ENCODE peak calls at places on chromosomes 16 and 17, in seven cellular contexts. O, H, V, X, D, J and I are unnamed samples.

GRCh38 chr16:68214726-68215125 is 21.2 kb downstream of the ESRP2 start:
- DNase-seq in O (no peak), H (no peak), V (no peak), X (no peak), D (no peak), J (no peak), I (no peak)

GRCh38 chr16:57807252-57807967 is 5.1 kb upstream of the KIFC3 start:
- DNase-seq in O (no peak), H (no peak), V (no peak), X (no peak), D (no peak), J (no peak), I (no peak)

GRCh38 chr16:50473375-50473945 is 74.7 kb upstream of the NKD1 start:
- DNase-seq in O (no peak), H (no peak), V (no peak), X (peak), D (peak), J (no peak), I (peak)

GRCh38 chr16:49763826-49764225 is 92.1 kb downstream of the ZNF423 start:
- DNase-seq in O (no peak), H (no peak), V (no peak), X (no peak), D (no peak), J (no peak), I (no peak)

GRCh38 chr17:74059471-74059870 is 144.0 kb upstream of the RPL38 start:
- DNase-seq in O (no peak), H (no peak), V (no peak), X (no peak), D (peak), J (no peak), I (no peak)

GRCh38 chr17:31512104-31512740 is 120.7 kb downstream of the RAB11FIP4 start:
- DNase-seq in O (no peak), H (no peak), V (no peak), X (no peak), D (no peak), J (no peak), I (no peak)

GRCh38 chr16:56988161-56988947 is 1.0 kb upstream of the NLRC5 start:
- DNase-seq in O (no peak), H (no peak), V (peak), X (no peak), D (no peak), J (no peak), I (no peak)

GRCh38 chr16:48276102-48276501 is 28.8 kb upstream of the ABCC11 start:
- DNase-seq in O (no peak), H (no peak), V (no peak), X (no peak), D (no peak), J (no peak), I (no peak)

GRCh38 chr16:3022697-3023414 is 886 bp downstream of the HCFC1R1 start:
- DNase-seq in O (no peak), H (no peak), V (no peak), X (no peak), D (no peak), J (no peak), I (peak)

GRCh38 chr16:69763557-69763942 is 1.4 kb downstream of the WWP2 start:
- DNase-seq in O (no peak), H (no peak), V (no peak), X (no peak), D (no peak), J (no peak), I (no peak)

GRCh38 chr16:22816475-22816874 is 2.5 kb downstream of the HS3ST2 start:
- DNase-seq in O (no peak), H (no peak), V (no peak), X (peak), D (no peak), J (no peak), I (no peak)

GRCh38 chr16:87068316-87068715 is 248.9 kb downstream of the C16orf95 start:
- DNase-seq in O (no peak), H (no peak), V (no peak), X (no peak), D (no peak), J (no peak), I (no peak)

GRCh38 chr16:31869511-31870201 is 4.0 kb upstream of the ZNF267 start:
- DNase-seq in O (peak), H (peak), V (no peak), X (peak), D (peak), J (peak), I (peak)

GRCh38 chr17:69223809-69224208 is 4.8 kb downstream of the ABCA10 start:
- DNase-seq in O (no peak), H (no peak), V (no peak), X (peak), D (no peak), J (no peak), I (peak)